ENCODE peak calls at places on chromosome 15, in seven cellular contexts. Z is GM23248, D is esophagus squamous epithelium, Y is breast epithelium, V is ovary, P is tibial nerve, J is PC-3. W is an unnamed sample.

GRCh38 chr15:32730677-32731654 is 13.2 kb downstream of the GREM1 start:
- DNase-seq in J (peak; percentile 57), D (no peak), Z (peak; percentile 55), Y (no peak), P (no peak), V (no peak), W (peak; percentile 74)

GRCh38 chr15:62059818-62060115 is 480 bp downstream of the VPS13C start:
- DNase-seq in P (peak; percentile 29), J (peak; percentile 17), D (no peak), Y (peak; percentile 31), Z (peak; percentile 77), V (peak; percentile 51), W (no peak)

GRCh38 chr15:75153084-75153483 is 48.6 kb upstream of the C15orf39 start:
- DNase-seq in J (peak; percentile 55), Z (peak; percentile 39), V (no peak), Y (no peak), P (no peak), D (no peak), W (no peak)

GRCh38 chr15:90859234-90860131 is 8.9 kb upstream of the FURIN start:
- DNase-seq in J (no peak), D (no peak), Z (no peak), Y (no peak), P (no peak), V (no peak), W (no peak)

GRCh38 chr15:29139540-29140459 is 129.8 kb downstream of the NSMCE3 start:
- DNase-seq in Y (no peak), J (peak; percentile 67), D (no peak), V (no peak), Z (peak; percentile 62), P (no peak), W (no peak)

GRCh38 chr15:33278816-33279612 is 31.8 kb upstream of the RYR3 start:
- DNase-seq in V (no peak), D (no peak), Y (no peak), P (no peak), Z (peak; percentile 93), J (peak; percentile 96), W (no peak)

GRCh38 chr15:81174759-81175327 is 21.8 kb upstream of the IL16 start:
- DNase-seq in J (no peak), D (no peak), Y (no peak), P (no peak), Z (no peak), V (no peak), W (no peak)

GRCh38 chr15:44317423-44317822 is 28.9 kb downstream of the GOLM2 start:
- DNase-seq in J (no peak), Y (no peak), V (no peak), Z (no peak), D (no peak), P (no peak), W (no peak)

GRCh38 chr15:85625856-85626255 is 168.9 kb downstream of the KLHL25 start:
- DNase-seq in V (no peak), D (no peak), Y (no peak), J (no peak), P (no peak), Z (peak; percentile 83), W (no peak)

DNA sequence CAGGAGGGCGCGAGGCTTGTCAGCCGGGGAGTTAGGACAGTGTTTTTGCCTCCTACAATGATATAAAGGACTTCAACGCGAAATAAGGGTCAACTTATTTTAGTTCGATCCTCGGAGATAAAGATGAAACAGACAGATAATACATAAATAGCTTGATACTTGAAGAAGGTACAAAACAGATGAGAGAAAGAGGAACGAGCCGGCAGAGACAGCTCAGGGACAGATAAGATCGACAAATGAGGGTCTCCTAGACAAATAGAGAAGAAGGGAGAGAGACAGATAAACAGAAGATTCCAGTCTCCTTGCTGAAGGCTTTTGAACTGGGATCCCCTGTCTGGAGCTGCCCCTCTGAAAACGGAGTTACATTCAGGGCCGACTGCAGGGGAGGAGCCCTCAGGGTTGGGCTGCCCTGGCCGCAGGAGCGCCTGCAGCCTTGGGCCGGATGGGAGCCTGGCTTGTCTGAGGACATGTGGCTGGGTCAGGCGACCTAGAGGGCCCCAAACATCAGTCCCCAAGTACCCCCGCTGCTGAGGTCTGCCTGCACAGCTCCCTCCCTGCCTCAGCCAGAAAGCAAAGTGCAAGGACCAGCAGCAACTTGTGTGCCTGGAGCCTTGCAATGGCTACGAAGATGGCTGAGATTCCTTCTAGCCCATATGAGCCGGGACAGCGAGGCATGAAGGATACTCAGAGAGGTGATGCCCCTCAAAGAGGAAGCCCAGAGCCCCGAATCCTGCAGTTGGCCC is 981 bp upstream of the SKOR1 start:
- DNase-seq in D (no peak), P (no peak), V (no peak), Y (no peak), J (no peak), Z (no peak), W (peak; percentile 47)
- H3K9me3 ChIP-seq in D (no peaks in the 10 kb centered on the region), P (no peaks in the 10 kb centered on the region), V (no peaks in the 10 kb centered on the region), Y (no peaks in the 10 kb centered on the region), J (no peaks in the 10 kb centered on the region), Z (no peaks in the 10 kb centered on the region), W (no peaks in the 10 kb centered on the region)

DNA sequence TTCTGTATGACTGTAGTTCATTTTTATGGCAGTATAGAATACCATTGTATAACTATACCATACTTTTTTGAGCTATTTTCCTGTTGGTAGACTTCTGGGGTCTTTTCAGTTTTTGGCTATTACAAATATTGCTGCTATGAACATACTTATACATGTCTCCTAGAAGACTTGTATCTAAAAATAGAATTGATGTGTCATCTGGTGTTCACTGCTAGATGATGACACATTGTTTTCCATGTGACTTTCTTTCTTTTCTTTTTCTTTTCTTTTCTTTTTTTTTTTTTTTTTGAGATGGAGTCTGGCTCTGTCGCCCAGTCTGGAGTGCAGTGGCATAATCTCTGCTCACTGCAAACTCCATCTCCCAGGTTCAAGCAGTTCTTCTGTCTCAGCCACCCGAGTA is 69.8 kb downstream of the SH3GL3 start:
- DNase-seq in Z (peak; percentile 60), P (no peak), D (no peak), V (no peak), Y (no peak), J (peak; percentile 51), W (no peak)
- H3K4me3 ChIP-seq in Z (no peak overlapping the region), P (no peak overlapping the region), D (no peak overlapping the region), V (no peak overlapping the region), Y (no peak overlapping the region), J (no peak overlapping the region), W (no peak overlapping the region)

GRCh38 chr15:55494927-55495326 is 13.1 kb downstream of the DNAAF4 start:
- DNase-seq in V (no peak), Y (no peak), Z (no peak), J (no peak), P (no peak), D (no peak), W (no peak)

GRCh38 chr15:55496716-55497115 is 11.3 kb downstream of the DNAAF4 start:
- DNase-seq in D (no peak), J (no peak), V (no peak), Z (no peak), P (no peak), Y (no peak), W (no peak)

DNA sequence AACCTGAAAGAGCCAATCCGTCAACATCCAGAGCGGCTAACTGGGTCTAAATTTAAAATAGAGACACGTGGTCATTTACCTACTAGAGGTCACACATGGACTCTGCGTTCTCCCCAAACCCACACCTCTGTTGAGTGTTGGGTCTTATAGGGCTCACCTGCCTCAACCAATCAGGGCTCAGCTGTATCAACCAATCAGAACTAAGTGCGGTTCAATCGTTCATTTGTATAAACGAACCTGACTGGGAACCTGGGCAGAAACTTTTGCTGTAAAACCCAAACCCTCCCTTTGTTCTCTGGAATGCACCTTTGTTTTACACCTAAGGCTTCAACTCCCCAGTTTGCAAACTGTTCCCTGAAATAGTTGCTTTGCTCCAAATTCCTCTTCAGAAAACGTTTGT is 8.9 kb downstream of the DNAAF4 start:
- DNase-seq in J (no peak), D (no peak), P (no peak), V (no peak), Z (no peak), Y (no peak), W (no peak)
- H3K27ac ChIP-seq in J (no peak overlapping the region), D (no peak overlapping the region), P (no peak overlapping the region), V (no peak overlapping the region), Z (no peak overlapping the region), Y (no peak overlapping the region), W (no peak overlapping the region)

GRCh38 chr15:25333049-25333448 is 105.8 kb downstream of the UBE3A start:
- DNase-seq in J (no peak), V (no peak), P (no peak), Z (no peak), D (no peak), Y (no peak), W (no peak)
- H3K9me3 ChIP-seq in J (no peaks in the 10 kb centered on the region), V (no peaks in the 10 kb centered on the region), P (no peaks in the 10 kb centered on the region), Z (no peaks in the 10 kb centered on the region), D (no peaks in the 10 kb centered on the region), Y (no peaks in the 10 kb centered on the region), W (no peaks in the 10 kb centered on the region)

DNA sequence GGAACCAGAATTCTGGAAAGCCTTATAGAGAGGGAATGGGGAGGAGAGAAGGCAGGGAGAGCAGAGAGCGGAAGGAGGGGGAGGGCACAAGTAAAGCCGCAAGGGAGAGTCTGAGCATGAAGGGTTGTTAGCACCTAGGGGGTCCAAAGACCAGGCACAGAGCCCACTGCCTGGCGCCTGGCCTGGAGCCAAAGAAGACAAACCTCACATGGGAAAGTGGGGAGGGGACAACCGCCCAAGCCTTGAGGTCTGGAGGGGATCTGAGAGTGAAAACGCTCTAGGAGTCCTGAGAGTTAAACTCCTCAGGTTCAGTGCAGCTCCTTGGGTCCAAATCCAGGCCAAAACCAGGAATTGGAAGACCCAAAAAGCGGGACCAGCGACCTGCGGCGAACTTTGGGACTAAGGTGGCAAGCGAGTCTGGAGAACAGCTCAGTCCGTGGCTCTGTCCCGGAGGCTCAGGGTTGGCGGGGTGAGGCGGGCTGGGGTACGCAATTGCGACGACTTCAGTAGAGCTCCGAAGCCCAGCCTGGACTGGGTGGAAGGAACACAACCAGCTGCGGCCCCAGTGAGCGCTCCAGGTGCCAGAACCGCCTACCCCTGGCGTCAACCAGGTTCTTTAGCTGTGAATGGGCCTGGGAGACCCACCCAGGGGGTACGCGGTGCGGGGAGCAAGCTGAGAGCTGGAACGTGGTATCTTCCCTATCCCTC is 807 bp upstream of the INAFM2 start:
- DNase-seq in P (no peak), J (no peak), Y (no peak), Z (no peak), D (no peak), V (peak; percentile 68), W (no peak)
- H3K4me3 ChIP-seq in P (peak overlapping the region; percentile 76), J (peak overlapping the region; percentile 63), Y (peak overlapping the region; percentile 81), Z (peak overlapping the region; percentile 73), D (peak overlapping the region; percentile 68), V (peak overlapping the region; percentile 80), W (peak overlapping the region; percentile 86)

DNA sequence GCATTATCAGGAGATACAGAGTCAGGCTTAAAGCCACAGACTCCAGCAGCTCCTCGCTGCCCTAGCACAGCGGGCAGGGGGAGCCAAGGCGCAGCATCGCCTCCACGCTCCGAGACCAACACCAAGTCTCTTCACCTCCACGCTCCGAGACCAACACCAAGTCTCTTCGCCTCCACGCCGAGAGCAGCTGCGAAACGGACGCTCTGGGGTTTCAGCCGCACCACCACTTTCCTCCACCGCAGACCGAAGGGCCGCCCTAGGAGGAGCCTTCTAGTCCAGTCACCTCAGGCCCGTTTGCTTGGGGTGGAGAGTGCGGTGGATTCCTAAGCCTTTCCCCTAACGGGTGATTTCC is 678 bp downstream of the DMXL2 start:
- DNase-seq in J (peak; percentile 46), V (peak; percentile 34), D (no peak), Z (peak; percentile 83), P (peak; percentile 17), Y (no peak), W (peak; percentile 69)
- H3K27ac ChIP-seq in J (peak overlapping the region; percentile 10), V (peak overlapping the region; percentile 79), D (peak overlapping the region; percentile 90), Z (peak overlapping the region; percentile 42), P (peak overlapping the region; percentile 85), Y (peak overlapping the region; percentile 50), W (peak overlapping the region; percentile 89)

GRCh38 chr15:38193496-38193895 is 59.1 kb upstream of the SPRED1 start:
- DNase-seq in V (no peak), Y (no peak), D (no peak), Z (peak; percentile 34), J (peak; percentile 78), P (no peak), W (no peak)
- H3K9me3 ChIP-seq in V (no peaks in the 10 kb centered on the region), Y (no peaks in the 10 kb centered on the region), D (no peaks in the 10 kb centered on the region), Z (no peaks in the 10 kb centered on the region), J (no peaks in the 10 kb centered on the region), P (no peaks in the 10 kb centered on the region), W (no peaks in the 10 kb centered on the region)

GRCh38 chr15:57708047-57708446 is 1.5 kb downstream of the POLR2M start:
- DNase-seq in V (no peak), D (no peak), Z (peak; percentile 68), P (no peak), Y (no peak), J (no peak), W (no peak)
- H3K4me3 ChIP-seq in V (peak overlapping the region; percentile 94), D (no peak overlapping the region), Z (peak overlapping the region; percentile 87), P (no peak overlapping the region), Y (peak overlapping the region; percentile 88), J (peak overlapping the region; percentile 94), W (peak overlapping the region; percentile 91)

W was measured in pancreas.